ENCODE peak calls at places on chromosomes 3 and 15, in five cellular contexts. H, N, L, I and V are unnamed samples.

GRCh38 chr15:63107895-63108546 is 13.6 kb upstream of the LACTB start:
- DNase-seq in H (peak; percentile 27), N (no peak), L (peak; percentile 39), I (no peak), V (peak; percentile 41)

GRCh38 chr3:11379238-11379823 is 107.1 kb downstream of the ATG7 start:
- DNase-seq in H (no peak), N (no peak), L (no peak), I (no peak), V (no peak)

GRCh38 chr3:168952551-168952950 is 711.0 kb downstream of the MECOM start:
- DNase-seq in H (no peak), N (no peak), L (no peak), I (no peak), V (no peak)

GRCh38 chr3:112973325-112974177 is 1.4 kb downstream of the CD200R1 start:
- DNase-seq in H (no peak), N (no peak), L (peak; percentile 24), I (no peak), V (no peak)

GRCh38 chr3:89372456-89372855 is 265.0 kb downstream of the EPHA3 start:
- DNase-seq in H (no peak), N (no peak), L (no peak), I (no peak), V (no peak)

GRCh38 chr15:89794627-89795241 is 18.6 kb downstream of the MESP2 start:
- DNase-seq in H (no peak), N (no peak), L (no peak), I (no peak), V (no peak)

GRCh38 chr3:178320481-178321352 is 215.5 kb upstream of the KCNMB2 start:
- DNase-seq in H (no peak), N (no peak), L (no peak), I (no peak), V (peak; percentile 34)

GRCh38 chr3:151379083-151379734 is 5.3 kb downstream of the P2RY12 start:
- DNase-seq in H (no peak), N (no peak), L (peak; percentile 11), I (no peak), V (peak; percentile 49)

GRCh38 chr3:12909710-12910109 is 68.3 kb upstream of the RPL32 start:
- DNase-seq in H (no peak), N (no peak), L (no peak), I (no peak), V (no peak)

GRCh38 chr3:124558898-124559649 is 171.2 kb upstream of the UMPS start:
- DNase-seq in H (peak; percentile 24), N (no peak), L (peak; percentile 79), I (peak; percentile 94), V (peak; percentile 68)
- TF ChIP-seq EP300 in H (no peak), N (no peak), L (no peak), I (no peak), V (no peak)

DNA sequence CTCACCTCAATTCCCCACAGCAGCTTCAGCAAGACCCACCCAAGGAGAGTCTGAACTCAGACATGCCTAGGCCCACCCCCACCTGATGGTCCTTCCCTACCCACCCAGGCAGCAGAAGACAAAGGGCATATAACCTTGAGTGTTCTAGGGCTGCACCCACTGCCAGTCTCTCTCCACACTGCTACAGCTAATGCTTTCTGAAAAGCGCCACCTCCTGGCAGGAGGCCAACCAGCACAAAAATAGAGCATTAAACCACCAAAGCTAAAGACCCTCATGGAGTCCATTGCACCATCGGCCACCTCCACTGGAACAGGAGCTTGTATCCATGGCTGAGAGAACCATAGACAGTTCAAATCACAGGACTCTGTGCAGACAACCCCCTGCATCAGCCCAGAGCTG is 11.3 kb upstream of the RPL39L start:
- DNase-seq in H (no peak), N (no peak), L (peak; percentile 38), I (no peak), V (no peak)
- TF ChIP-seq CTCF in H (no peak), N (no peak), L (no peak), I (no peak), V (no peak)

GRCh38 chr3:27025718-27026117 is 343.5 kb downstream of the NEK10 start:
- DNase-seq in H (no peak), N (no peak), L (no peak), I (no peak), V (no peak)

GRCh38 chr3:27022096-27022761 is 347.0 kb downstream of the NEK10 start:
- DNase-seq in H (no peak), N (no peak), L (no peak), I (no peak), V (no peak)
- H3K27ac ChIP-seq in H (no peak overlapping the region), N (no peak overlapping the region), L (no peak overlapping the region), I (no peak overlapping the region), V (no peak overlapping the region)

DNA sequence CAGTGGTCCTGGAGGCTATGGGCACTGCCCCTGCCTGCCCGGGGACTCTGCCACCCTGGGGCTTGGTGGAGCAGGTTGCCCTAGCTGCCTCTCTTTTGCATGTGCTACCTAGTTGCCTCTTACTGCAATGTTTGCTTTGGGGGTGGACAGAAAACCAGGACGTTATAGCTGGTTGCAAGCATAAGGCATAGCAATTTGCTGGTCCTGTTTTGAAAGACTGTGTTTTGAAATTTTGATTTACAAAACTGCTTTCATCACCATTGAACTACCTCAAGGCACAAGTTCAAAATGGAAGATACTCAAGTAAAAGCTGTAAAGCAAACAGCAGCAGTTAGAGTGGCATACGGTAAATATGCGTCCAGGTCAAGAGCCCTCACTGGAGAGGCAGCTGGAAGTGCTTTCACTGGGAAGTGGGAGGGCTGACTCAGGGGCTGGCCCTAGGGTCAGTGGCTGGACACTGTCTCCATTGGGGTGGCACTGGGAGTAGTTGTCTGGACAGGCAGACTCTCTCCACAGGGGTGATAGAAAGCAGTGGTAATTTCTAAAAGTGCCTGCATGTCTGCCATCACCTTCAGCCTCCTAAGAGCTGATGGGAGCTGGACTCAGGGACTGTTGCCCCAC is 138.1 kb downstream of the CHDH start:
- DNase-seq in H (no peak), N (peak; percentile 46), L (no peak), I (peak; percentile 75), V (no peak)
- TF ChIP-seq EP300 in H (no peak), N (peak; percentile 94), L (no peak), I (no peak), V (no peak)

GRCh38 chr15:74202461-74203401 is at the start of gene STRA6:
- DNase-seq in H (no peak), N (no peak), L (no peak), I (no peak), V (no peak)
- TF ChIP-seq CTCF in H (no peak), N (no peak), L (no peak), I (no peak), V (no peak)